ENCODE peak calls at places on chromosomes 3 and 15, in seven cellular contexts. K is stimulated activated CD4-positive, alpha-beta T cell treated with anti-CD3 and anti-CD28 coated beads, Interleukin-4, amount 100 ng/mL, for 48 hours; B is neural crest cell; E is SK-N-SH; X is H7; P is HTR-8/SVneo; C is WERI-Rb-1. G is an unnamed sample.

GRCh38 chr15:63046927-63047760 is 4.6 kb downstream of the TPM1 start:
- DNase-seq in X (peak; percentile 70), P (no peak), C (no peak), E (no peak), B (no peak), K (no peak), G (no peak)

GRCh38 chr3:128714887-128715496 is 11.0 kb upstream of the RAB7A start:
- DNase-seq in P (no peak), K (no peak), C (no peak), E (no peak), B (no peak), X (no peak), G (no peak)

GRCh38 chr3:111237906-111238305 is 166.3 kb downstream of the NECTIN3 start:
- DNase-seq in K (no peak), P (no peak), E (no peak), X (no peak), C (no peak), B (no peak), G (no peak)

GRCh38 chr3:60594025-60594424 is 657.2 kb downstream of the FHIT start:
- DNase-seq in X (no peak), K (no peak), E (no peak), C (no peak), B (no peak), P (no peak), G (no peak)

GRCh38 chr3:32780735-32781210 is 37.0 kb upstream of the TRIM71 start:
- DNase-seq in P (peak; percentile 62), B (peak; percentile 83), X (peak; percentile 95), K (no peak), E (peak; percentile 72), C (peak; percentile 85), G (peak; percentile 54)

GRCh38 chr3:135862361-135862760 is 103.2 kb upstream of the PPP2R3A start:
- DNase-seq in X (no peak), C (no peak), E (no peak), B (no peak), K (no peak), P (no peak), G (no peak)

GRCh38 chr15:70089692-70089971 is 8.1 kb downstream of the TLE3 start:
- DNase-seq in X (no peak), B (no peak), K (no peak), E (no peak), C (no peak), P (no peak), G (no peak)

GRCh38 chr3:194386066-194386465 is 13.0 kb downstream of the GP5 start:
- DNase-seq in K (no peak), C (peak; percentile 67), P (no peak), B (no peak), X (peak; percentile 22), E (no peak), G (no peak)

G was measured in GM06990.